ENCODE peak calls at places on chromosomes 16 and 17, in four cellular contexts. One of them, this sample, is unnamed.

GRCh38 chr17:67751101-67752074 is 33.7 kb downstream of the NOL11 start:
- DNase-seq in glutamatergic neuron: no peak
- DNase-seq in left cardiac atrium: no peak
- DNase-seq in activated T-helper 1 cell treated with Interleukin-2 at 50 U/mL for 16 hours: no peak
- DNase-seq in this sample: peak

GRCh38 chr16:50902457-50902856 is 160.6 kb downstream of the CYLD start:
- DNase-seq in left cardiac atrium: no peak
- DNase-seq in activated T-helper 1 cell treated with Interleukin-2 at 50 U/mL for 16 hours: no peak
- DNase-seq in glutamatergic neuron: no peak
- DNase-seq in this sample: no peak

GRCh38 chr17:82878545-82878944 is 38.7 kb upstream of the ZNF750 start:
- DNase-seq in left cardiac atrium: no peak
- DNase-seq in activated T-helper 1 cell treated with Interleukin-2 at 50 U/mL for 16 hours: no peak
- DNase-seq in glutamatergic neuron: no peak
- DNase-seq in this sample: no peak

GRCh38 chr16:70478169-70478568 is 23.8 kb downstream of the FCSK start:
- DNase-seq in left cardiac atrium: no peak
- DNase-seq in activated T-helper 1 cell treated with Interleukin-2 at 50 U/mL for 16 hours: no peak
- DNase-seq in glutamatergic neuron: no peak
- DNase-seq in this sample: no peak

GRCh38 chr17:67056746-67057490 is 12.6 kb downstream of the CACNG1 start:
- DNase-seq in glutamatergic neuron: no peak
- DNase-seq in activated T-helper 1 cell treated with Interleukin-2 at 50 U/mL for 16 hours: no peak
- DNase-seq in left cardiac atrium: no peak
- DNase-seq in this sample: no peak

GRCh38 chr16:9596788-9597187 is 505.3 kb downstream of the HAPSTR1 start:
- DNase-seq in glutamatergic neuron: no peak
- DNase-seq in activated T-helper 1 cell treated with Interleukin-2 at 50 U/mL for 16 hours: no peak
- DNase-seq in left cardiac atrium: no peak
- DNase-seq in this sample: no peak

GRCh38 chr17:40320771-40321501 is 12.0 kb downstream of the RARA start:
- DNase-seq in activated T-helper 1 cell treated with Interleukin-2 at 50 U/mL for 16 hours: no peak
- DNase-seq in glutamatergic neuron: no peak
- DNase-seq in left cardiac atrium: peak
- DNase-seq in this sample: no peak

GRCh38 chr16:53232826-53233529 is 178.2 kb downstream of the CHD9 start:
- DNase-seq in glutamatergic neuron: no peak
- DNase-seq in activated T-helper 1 cell treated with Interleukin-2 at 50 U/mL for 16 hours: no peak
- DNase-seq in left cardiac atrium: no peak
- DNase-seq in this sample: no peak

GRCh38 chr16:65178151-65178550 is 56.3 kb upstream of the CDH11 start:
- DNase-seq in left cardiac atrium: no peak
- DNase-seq in glutamatergic neuron: no peak
- DNase-seq in activated T-helper 1 cell treated with Interleukin-2 at 50 U/mL for 16 hours: no peak
- DNase-seq in this sample: no peak

GRCh38 chr16:74888888-74889287 is 96.0 kb downstream of the WDR59 start:
- DNase-seq in left cardiac atrium: no peak
- DNase-seq in glutamatergic neuron: no peak
- DNase-seq in activated T-helper 1 cell treated with Interleukin-2 at 50 U/mL for 16 hours: no peak
- DNase-seq in this sample: no peak

GRCh38 chr16:11327277-11328171 is 17.7 kb upstream of the RMI2 start:
- DNase-seq in glutamatergic neuron: no peak
- DNase-seq in activated T-helper 1 cell treated with Interleukin-2 at 50 U/mL for 16 hours: no peak
- DNase-seq in left cardiac atrium: no peak
- DNase-seq in this sample: no peak

GRCh38 chr16:49838639-49839461 is 17.1 kb downstream of the ZNF423 start:
- DNase-seq in glutamatergic neuron: peak
- DNase-seq in activated T-helper 1 cell treated with Interleukin-2 at 50 U/mL for 16 hours: no peak
- DNase-seq in left cardiac atrium: peak
- DNase-seq in this sample: peak

GRCh38 chr16:22633794-22634193 is 123.1 kb downstream of the NPIPB5 start:
- DNase-seq in glutamatergic neuron: no peak
- DNase-seq in activated T-helper 1 cell treated with Interleukin-2 at 50 U/mL for 16 hours: no peak
- DNase-seq in left cardiac atrium: no peak
- DNase-seq in this sample: no peak

GRCh38 chr16:57594531-57595031 is 33.8 kb upstream of the ADGRG1 start:
- DNase-seq in activated T-helper 1 cell treated with Interleukin-2 at 50 U/mL for 16 hours: no peak
- DNase-seq in left cardiac atrium: no peak
- DNase-seq in glutamatergic neuron: no peak
- DNase-seq in this sample: no peak

GRCh38 chr17:7842380-7842949 is 8.4 kb downstream of the KDM6B start:
- DNase-seq in glutamatergic neuron: no peak
- DNase-seq in activated T-helper 1 cell treated with Interleukin-2 at 50 U/mL for 16 hours: peak
- DNase-seq in left cardiac atrium: peak
- DNase-seq in this sample: no peak

GRCh38 chr17:17191961-17192381 is 14.2 kb downstream of the PLD6 start:
- DNase-seq in activated T-helper 1 cell treated with Interleukin-2 at 50 U/mL for 16 hours: no peak
- DNase-seq in glutamatergic neuron: no peak
- DNase-seq in left cardiac atrium: peak
- DNase-seq in this sample: no peak

GRCh38 chr17:38417210-38417951 is 10.9 kb upstream of the ARHGAP23 start:
- DNase-seq in left cardiac atrium: no peak
- DNase-seq in glutamatergic neuron: no peak
- DNase-seq in activated T-helper 1 cell treated with Interleukin-2 at 50 U/mL for 16 hours: no peak
- DNase-seq in this sample: no peak

GRCh38 chr17:60193482-60193881 is 43.7 kb downstream of the CA4 start:
- DNase-seq in left cardiac atrium: no peak
- DNase-seq in activated T-helper 1 cell treated with Interleukin-2 at 50 U/mL for 16 hours: no peak
- DNase-seq in glutamatergic neuron: no peak
- DNase-seq in this sample: no peak

GRCh38 chr16:78731785-78732184 is 632.3 kb downstream of the WWOX start:
- DNase-seq in glutamatergic neuron: no peak
- DNase-seq in activated T-helper 1 cell treated with Interleukin-2 at 50 U/mL for 16 hours: no peak
- DNase-seq in left cardiac atrium: no peak
- DNase-seq in this sample: no peak

GRCh38 chr17:65058615-65059014 is 2.1 kb upstream of the GNA13 start:
- DNase-seq in left cardiac atrium: no peak
- DNase-seq in activated T-helper 1 cell treated with Interleukin-2 at 50 U/mL for 16 hours: no peak
- DNase-seq in glutamatergic neuron: no peak
- DNase-seq in this sample: no peak

GRCh38 chr17:66753126-66753920 is 81.6 kb upstream of the CACNG5 start:
- DNase-seq in activated T-helper 1 cell treated with Interleukin-2 at 50 U/mL for 16 hours: no peak
- DNase-seq in left cardiac atrium: no peak
- DNase-seq in glutamatergic neuron: no peak
- DNase-seq in this sample: no peak

GRCh38 chr17:170130-170654 is 11.3 kb downstream of the DOC2B start:
- DNase-seq in left cardiac atrium: no peak
- DNase-seq in activated T-helper 1 cell treated with Interleukin-2 at 50 U/mL for 16 hours: no peak
- DNase-seq in glutamatergic neuron: no peak
- DNase-seq in this sample: no peak

GRCh38 chr17:30969989-30970680 is 704 bp upstream of the RNF135 start:
- DNase-seq in activated T-helper 1 cell treated with Interleukin-2 at 50 U/mL for 16 hours: peak
- DNase-seq in left cardiac atrium: no peak
- DNase-seq in glutamatergic neuron: no peak
- DNase-seq in this sample: peak

GRCh38 chr17:76927982-76928381 is 59.8 kb downstream of the MGAT5B start:
- DNase-seq in glutamatergic neuron: no peak
- DNase-seq in activated T-helper 1 cell treated with Interleukin-2 at 50 U/mL for 16 hours: no peak
- DNase-seq in left cardiac atrium: no peak
- DNase-seq in this sample: no peak